ENCODE peak calls at places on chromosomes 7 and 10, in four cellular contexts. E is body of pancreas, F is foreskin keratinocyte, K is lower lobe of right lung. Z is an unnamed sample.

GRCh38 chr7:1060315-1061080 is 16.2 kb downstream of the GPR146 start:
- DNase-seq in K (no peak), F (no peak), E (peak), Z (no peak)

GRCh38 chr10:133224861-133225366 is 5.1 kb upstream of the UTF1 start:
- DNase-seq in K (no peak), E (no peak), F (no peak), Z (no peak)

GRCh38 chr10:131642966-131643365 is 257.8 kb upstream of the PPP2R2D start:
- DNase-seq in E (no peak), K (no peak), F (no peak), Z (no peak)

GRCh38 chr7:101950450-101951119 is 133.2 kb downstream of the CUX1 start:
- DNase-seq in K (no peak), F (no peak), E (no peak), Z (no peak)

GRCh38 chr10:17144757-17145156 is 15.1 kb upstream of the CUBN start:
- DNase-seq in K (no peak), F (peak), E (no peak), Z (peak)

GRCh38 chr7:39228946-39229345 is 251.2 kb downstream of the POU6F2 start:
- DNase-seq in K (no peak), E (no peak), F (peak), Z (no peak)

GRCh38 chr10:48458662-48459048 is 146.2 kb downstream of the ARHGAP22 start:
- DNase-seq in K (no peak), F (no peak), E (no peak), Z (no peak)

GRCh38 chr7:155470686-155471638 is 13.0 kb downstream of the EN2 start:
- DNase-seq in E (no peak), F (no peak), K (no peak), Z (no peak)

GRCh38 chr10:104337985-104338735 is at the start of gene ITPRIP:
- DNase-seq in K (peak), F (peak), E (peak), Z (no peak)

GRCh38 chr7:14191686-14192098 is 202.2 kb upstream of the ETV1 start:
- DNase-seq in K (no peak), E (no peak), F (peak), Z (no peak)

GRCh38 chr10:7872041-7872442 is 53.7 kb downstream of the TAF3 start:
- DNase-seq in K (no peak), F (peak), E (no peak), Z (no peak)

GRCh38 chr10:16777473-16778370 is 39.5 kb downstream of the RSU1 start:
- DNase-seq in E (peak), F (peak), K (no peak), Z (no peak)

GRCh38 chr7:82109288-82109687 is 334.3 kb downstream of the CACNA2D1 start:
- DNase-seq in E (no peak), K (no peak), F (peak), Z (no peak)

GRCh38 chr7:103811997-103812396 is 177.5 kb downstream of the RELN start:
- DNase-seq in F (peak), E (no peak), K (no peak), Z (no peak)

GRCh38 chr10:62514079-62514693 is 140.0 kb downstream of the ZNF365 start:
- DNase-seq in F (no peak), E (no peak), K (no peak), Z (no peak)

GRCh38 chr10:71600856-71601255 is 118.7 kb downstream of the C10orf105 start:
- DNase-seq in K (no peak), E (peak), F (peak), Z (no peak)

GRCh38 chr7:134887523-134887922 is 98.8 kb upstream of the AGBL3 start:
- DNase-seq in F (no peak), E (no peak), K (no peak), Z (no peak)

GRCh38 chr10:102614888-102615287 is 29.4 kb upstream of the TRIM8 start:
- DNase-seq in K (peak), E (no peak), F (no peak), Z (no peak)

GRCh38 chr7:134513169-134513752 is 14.1 kb upstream of the AKR1B10 start:
- DNase-seq in E (peak), K (no peak), F (peak), Z (no peak)

GRCh38 chr10:132939957-132940790 is 2.2 kb downstream of the CFAP46 start:
- DNase-seq in F (no peak), E (peak), K (peak), Z (no peak)

GRCh38 chr10:74967850-74968620 is 141.6 kb downstream of the KAT6B start:
- DNase-seq in K (no peak), F (no peak), E (no peak), Z (no peak)

GRCh38 chr7:75642810-75643486 is 95.8 kb downstream of the HIP1 start:
- DNase-seq in K (peak), F (peak), E (peak), Z (peak)

GRCh38 chr7:47513741-47514241 is 68.1 kb downstream of the TNS3 start:
- DNase-seq in F (no peak), K (no peak), E (peak), Z (no peak)

GRCh38 chr7:40569326-40569725 is 434.5 kb downstream of the SUGCT start:
- DNase-seq in K (no peak), E (no peak), F (no peak), Z (no peak)

GRCh38 chr10:37976091-37976879 is at the start of gene ZNF25:
- DNase-seq in E (peak), K (peak), F (peak), Z (peak)

GRCh38 chr7:113945018-113945938 is 26.5 kb upstream of the PPP1R3A start:
- DNase-seq in F (peak), E (no peak), K (no peak), Z (no peak)

GRCh38 chr10:60898372-60898771 is 45.6 kb downstream of the RHOBTB1 start:
- DNase-seq in K (no peak), E (no peak), F (no peak), Z (no peak)

GRCh38 chr10:109429956-109430760 is 493.2 kb downstream of the XPNPEP1 start:
- DNase-seq in K (no peak), F (no peak), E (no peak), Z (no peak)

GRCh38 chr10:82536668-82537067 is 661.7 kb downstream of the NRG3 start:
- DNase-seq in K (no peak), F (no peak), E (no peak), Z (no peak)